ENCODE peak calls at places on chromosomes 3 and 15, in nine cellular contexts. J is EL; N is stimulated activated CD8-positive, alpha-beta memory T cell treated with anti-CD3 and anti-CD28 coated beads, Interleukin-4, amount 100 ng/mL, for 4 hours; R is heart left ventricle; I is NCI-H1092 treated with DMSO at 0.1 percent for 48 hours; Y is IMR-90; X is mesothelial cell of epicardium; L is sigmoid colon; K is left ventricle myocardium inferior. H is an unnamed sample.

GRCh38 chr3:109900774-109901173 is 563.4 kb upstream of the DPPA4 start:
- DNase-seq in X (no peak), N (no peak), L (no peak), I (peak; percentile 5), Y (no peak), K (no peak), R (no peak), J (no peak), H (no peak)

GRCh38 chr15:82699726-82700125 is 9.9 kb downstream of the AP3B2 start:
- DNase-seq in Y (no peak), N (no peak), I (no peak), L (no peak), X (no peak), R (no peak), K (no peak), J (no peak), H (no peak)

GRCh38 chr3:184602406-184603155 is 41.0 kb downstream of the EPHB3 start:
- DNase-seq in X (no peak), K (no peak), R (no peak), L (peak; percentile 70), Y (no peak), N (no peak), J (no peak), I (peak; percentile 63), H (no peak)

GRCh38 chr3:198096015-198096414 is 136.0 kb downstream of the LMLN start:
- DNase-seq in N (no peak), X (no peak), L (no peak), I (no peak), R (no peak), J (no peak), Y (no peak), K (no peak), H (no peak)

GRCh38 chr15:70091649-70092461 is 5.9 kb downstream of the TLE3 start:
- DNase-seq in N (no peak), Y (no peak), X (no peak), R (no peak), J (no peak), I (peak; percentile 73), L (no peak), K (no peak), H (no peak)

GRCh38 chr15:25437751-25438600 is 848 bp downstream of the UBE3A start:
- DNase-seq in I (peak; percentile 47), N (peak; percentile 3), K (peak; percentile 57), J (peak; percentile 54), X (peak; percentile 63), Y (peak; percentile 40), L (peak; percentile 74), R (peak; percentile 70), H (peak; percentile 11)

GRCh38 chr3:187971629-187972028 is 182.3 kb upstream of the LPP start:
- DNase-seq in N (no peak), X (no peak), L (no peak), R (no peak), K (no peak), I (no peak), J (no peak), Y (no peak), H (no peak)

GRCh38 chr3:168973897-168974296 is 689.6 kb downstream of the MECOM start:
- DNase-seq in X (no peak), R (no peak), Y (no peak), N (no peak), K (no peak), I (no peak), J (peak; percentile 12), L (no peak), H (no peak)

GRCh38 chr3:143120716-143121239 is 1.2 kb downstream of the CHST2 start:
- DNase-seq in R (peak; percentile 31), J (peak; percentile 51), Y (peak; percentile 26), I (no peak), L (no peak), X (peak; percentile 42), N (no peak), K (no peak), H (no peak)

GRCh38 chr3:158768881-158769518 is 32.9 kb upstream of the MFSD1 start:
- DNase-seq in X (peak; percentile 45), Y (peak; percentile 98), J (peak; percentile 91), L (peak; percentile 70), I (no peak), R (no peak), K (no peak), N (no peak), H (no peak)

GRCh38 chr15:96329403-96329981 is 1.0 kb upstream of the NR2F2 start:
- DNase-seq in K (no peak), N (no peak), Y (no peak), X (no peak), I (no peak), R (no peak), J (no peak), L (no peak), H (no peak)